ENCODE peak calls at places on chromosome 5, in seven cellular contexts. One of them, this sample, is unnamed.
A peak's percentile ranks its signal among the peaks of the same experiment; 100 is the strongest.

GRCh38 chr5:122182491-122182921 is 53.2 kb downstream of the ZNF474 start:
- DNase-seq in GM12891: no peak
- DNase-seq in H1: no peak
- DNase-seq in SK-N-SH: no peak
- DNase-seq in HepG2: no peak
- DNase-seq in K562: no peak
- DNase-seq in GM12878: no peak
- DNase-seq in this sample: no peak

GRCh38 chr5:9046756-9047481 is 499.0 kb downstream of the SEMA5A start:
- DNase-seq in GM12891: no peak
- DNase-seq in H1: no peak
- DNase-seq in SK-N-SH: no peak
- DNase-seq in HepG2: no peak
- DNase-seq in K562: no peak
- DNase-seq in GM12878: no peak
- DNase-seq in this sample: no peak

GRCh38 chr5:76443399-76443798 is 40.3 kb downstream of the IQGAP2 start:
- DNase-seq in GM12891: no peak
- DNase-seq in H1: no peak
- DNase-seq in SK-N-SH: no peak
- DNase-seq in HepG2: no peak
- DNase-seq in K562: no peak
- DNase-seq in GM12878: no peak
- DNase-seq in this sample: no peak

GRCh38 chr5:87576867-87577266 is 164.1 kb upstream of the CCNH start:
- DNase-seq in GM12891: no peak
- DNase-seq in H1: no peak
- DNase-seq in SK-N-SH: no peak
- DNase-seq in HepG2: no peak
- DNase-seq in K562: no peak
- DNase-seq in GM12878: no peak
- DNase-seq in this sample: no peak

GRCh38 chr5:77218263-77218662 is 7.8 kb downstream of the PDE8B start:
- DNase-seq in GM12891: no peak
- DNase-seq in H1: no peak
- DNase-seq in SK-N-SH: peak; percentile 47
- DNase-seq in HepG2: no peak
- DNase-seq in K562: no peak
- DNase-seq in GM12878: no peak
- DNase-seq in this sample: no peak

GRCh38 chr5:93967923-93968322 is 226.5 kb upstream of the POU5F2 start:
- DNase-seq in GM12891: no peak
- DNase-seq in H1: no peak
- DNase-seq in SK-N-SH: no peak
- DNase-seq in HepG2: no peak
- DNase-seq in K562: no peak
- DNase-seq in GM12878: no peak
- DNase-seq in this sample: no peak

GRCh38 chr5:66863343-66864170 is 267.4 kb downstream of the MAST4 start:
- DNase-seq in GM12891: no peak
- DNase-seq in H1: no peak
- DNase-seq in SK-N-SH: no peak
- DNase-seq in HepG2: no peak
- DNase-seq in K562: no peak
- DNase-seq in GM12878: no peak
- DNase-seq in this sample: no peak

GRCh38 chr5:122291000-122291592 is 20.9 kb upstream of the SNCAIP start:
- DNase-seq in GM12891: no peak
- DNase-seq in H1: no peak
- DNase-seq in SK-N-SH: no peak
- DNase-seq in HepG2: no peak
- DNase-seq in K562: no peak
- DNase-seq in GM12878: no peak
- DNase-seq in this sample: no peak

GRCh38 chr5:17148481-17148880 is 69.0 kb upstream of the BASP1 start:
- DNase-seq in GM12891: no peak
- DNase-seq in H1: no peak
- DNase-seq in SK-N-SH: no peak
- DNase-seq in HepG2: no peak
- DNase-seq in K562: no peak
- DNase-seq in GM12878: no peak
- DNase-seq in this sample: no peak

GRCh38 chr5:59600998-59601397 is 292.5 kb downstream of the PDE4D start:
- DNase-seq in GM12891: no peak
- DNase-seq in H1: no peak
- DNase-seq in SK-N-SH: no peak
- DNase-seq in HepG2: no peak
- DNase-seq in K562: no peak
- DNase-seq in GM12878: no peak
- DNase-seq in this sample: no peak

GRCh38 chr5:43038523-43038989 is 1.6 kb downstream of the ANXA2R start:
- DNase-seq in GM12891: no peak
- DNase-seq in H1: no peak
- DNase-seq in SK-N-SH: no peak
- DNase-seq in HepG2: no peak
- DNase-seq in K562: no peak
- DNase-seq in GM12878: no peak
- DNase-seq in this sample: no peak

GRCh38 chr5:95733100-95733499 is 2.0 kb downstream of the RHOBTB3 start:
- DNase-seq in GM12891: no peak
- DNase-seq in H1: no peak
- DNase-seq in SK-N-SH: no peak
- DNase-seq in HepG2: no peak
- DNase-seq in K562: no peak
- DNase-seq in GM12878: no peak
- DNase-seq in this sample: no peak

GRCh38 chr5:12636209-12636608 is 732.0 kb upstream of the CTNND2 start:
- DNase-seq in GM12891: no peak
- DNase-seq in H1: no peak
- DNase-seq in SK-N-SH: no peak
- DNase-seq in HepG2: no peak
- DNase-seq in K562: no peak
- DNase-seq in GM12878: no peak
- DNase-seq in this sample: no peak

GRCh38 chr5:144191461-144191860 is 20.8 kb downstream of the KCTD16 start:
- DNase-seq in GM12891: no peak
- DNase-seq in H1: no peak
- DNase-seq in SK-N-SH: no peak
- DNase-seq in HepG2: no peak
- DNase-seq in K562: no peak
- DNase-seq in GM12878: no peak
- DNase-seq in this sample: no peak

GRCh38 chr5:95973793-95974325 is 12.2 kb upstream of the ELL2 start:
- DNase-seq in GM12891: no peak
- DNase-seq in H1: no peak
- DNase-seq in SK-N-SH: no peak
- DNase-seq in HepG2: no peak
- DNase-seq in K562: peak; percentile 62
- DNase-seq in GM12878: peak; percentile 87
- DNase-seq in this sample: no peak

GRCh38 chr5:147245381-147246055 is 10.7 kb downstream of the STK32A start:
- DNase-seq in GM12891: no peak
- DNase-seq in H1: no peak
- DNase-seq in SK-N-SH: no peak
- DNase-seq in HepG2: no peak
- DNase-seq in K562: no peak
- DNase-seq in GM12878: no peak
- DNase-seq in this sample: no peak

GRCh38 chr5:147939431-147940114 is 33.2 kb upstream of the C5orf46 start:
- DNase-seq in GM12891: no peak
- DNase-seq in H1: no peak
- DNase-seq in SK-N-SH: no peak
- DNase-seq in HepG2: no peak
- DNase-seq in K562: no peak
- DNase-seq in GM12878: no peak
- DNase-seq in this sample: no peak

GRCh38 chr5:1882337-1883119 is at the start of gene IRX4:
- DNase-seq in GM12891: no peak
- DNase-seq in H1: no peak
- DNase-seq in SK-N-SH: peak; percentile 50
- DNase-seq in HepG2: no peak
- DNase-seq in K562: no peak
- DNase-seq in GM12878: no peak
- DNase-seq in this sample: no peak

GRCh38 chr5:113170707-113171106 is 194.1 kb downstream of the DCP2 start:
- DNase-seq in GM12891: no peak
- DNase-seq in H1: no peak
- DNase-seq in SK-N-SH: no peak
- DNase-seq in HepG2: no peak
- DNase-seq in K562: no peak
- DNase-seq in GM12878: no peak
- DNase-seq in this sample: no peak

GRCh38 chr5:79694652-79695051 is 5.0 kb downstream of the CMYA5 start:
- DNase-seq in GM12891: no peak
- DNase-seq in H1: no peak
- DNase-seq in SK-N-SH: no peak
- DNase-seq in HepG2: no peak
- DNase-seq in K562: peak; percentile 17
- DNase-seq in GM12878: no peak
- DNase-seq in this sample: no peak

GRCh38 chr5:32355694-32356093 is 43.0 kb upstream of the MTMR12 start:
- DNase-seq in GM12891: no peak
- DNase-seq in H1: no peak
- DNase-seq in SK-N-SH: no peak
- DNase-seq in HepG2: no peak
- DNase-seq in K562: no peak
- DNase-seq in GM12878: no peak
- DNase-seq in this sample: no peak

GRCh38 chr5:150562832-150563231 is 54.9 kb downstream of the NDST1 start:
- DNase-seq in GM12891: no peak
- DNase-seq in H1: no peak
- DNase-seq in SK-N-SH: no peak
- DNase-seq in HepG2: peak; percentile 47
- DNase-seq in K562: no peak
- DNase-seq in GM12878: peak; percentile 27
- DNase-seq in this sample: no peak

GRCh38 chr5:101364469-101364868 is 461.4 kb upstream of the ST8SIA4 start:
- DNase-seq in GM12891: no peak
- DNase-seq in H1: no peak
- DNase-seq in SK-N-SH: no peak
- DNase-seq in HepG2: no peak
- DNase-seq in K562: no peak
- DNase-seq in GM12878: no peak
- DNase-seq in this sample: no peak

GRCh38 chr5:18745591-18745987 is 1111.3 kb downstream of the TAF11L14 start:
- DNase-seq in GM12891: no peak
- DNase-seq in H1: no peak
- DNase-seq in SK-N-SH: no peak
- DNase-seq in HepG2: peak; percentile 0
- DNase-seq in K562: no peak
- DNase-seq in GM12878: no peak
- DNase-seq in this sample: no peak

DNA sequence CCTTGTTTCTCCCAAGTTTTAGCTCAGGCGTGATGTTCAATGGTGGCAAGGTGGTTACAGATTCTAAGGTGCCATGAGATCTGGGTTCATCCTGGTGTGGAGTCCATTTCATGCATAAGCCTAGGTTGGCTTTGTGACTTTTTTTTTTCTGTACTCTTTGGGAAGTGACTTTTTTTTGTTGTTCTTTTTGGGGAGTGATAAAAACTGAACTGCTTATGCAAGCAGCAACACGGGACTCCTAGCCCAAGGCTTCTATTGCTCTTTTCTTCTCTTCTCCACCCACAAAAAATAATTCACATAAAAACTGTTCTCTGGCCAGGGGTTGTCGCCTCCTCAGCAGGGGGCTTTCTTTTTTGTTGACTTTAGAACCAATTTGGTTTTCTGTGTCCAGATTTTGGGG is 15.4 kb downstream of the STC2 start:
- DNase-seq in GM12891: no peak
- DNase-seq in H1: no peak
- DNase-seq in SK-N-SH: no peak
- DNase-seq in HepG2: no peak
- DNase-seq in K562: no peak
- DNase-seq in GM12878: no peak
- DNase-seq in this sample: no peak
- TF ChIP-seq TAF1 in GM12891: no peak
- TF ChIP-seq TAF1 in H1: no peak
- TF ChIP-seq TAF1 in SK-N-SH: no peak
- TF ChIP-seq TAF1 in HepG2: no peak
- TF ChIP-seq TAF1 in K562: no peak
- TF ChIP-seq TAF1 in GM12878: no peak
- TF ChIP-seq TAF1 in this sample: no peak

GRCh38 chr5:103262422-103262871 is 3.9 kb downstream of the MACIR start:
- DNase-seq in GM12891: no peak
- DNase-seq in H1: no peak
- DNase-seq in SK-N-SH: no peak
- DNase-seq in HepG2: no peak
- DNase-seq in K562: no peak
- DNase-seq in GM12878: no peak
- DNase-seq in this sample: no peak
- TF ChIP-seq TAF1 in GM12891: no peak
- TF ChIP-seq TAF1 in H1: no peak
- TF ChIP-seq TAF1 in SK-N-SH: no peak
- TF ChIP-seq TAF1 in HepG2: no peak
- TF ChIP-seq TAF1 in K562: no peak
- TF ChIP-seq TAF1 in GM12878: no peak
- TF ChIP-seq TAF1 in this sample: no peak

GRCh38 chr5:137718611-137719010 is 17.3 kb downstream of the KLHL3 start:
- DNase-seq in GM12891: no peak
- DNase-seq in H1: no peak
- DNase-seq in SK-N-SH: no peak
- DNase-seq in HepG2: no peak
- DNase-seq in K562: no peak
- DNase-seq in GM12878: no peak
- DNase-seq in this sample: no peak
- TF ChIP-seq TAF1 in GM12891: no peak
- TF ChIP-seq TAF1 in H1: no peak
- TF ChIP-seq TAF1 in SK-N-SH: no peak
- TF ChIP-seq TAF1 in HepG2: no peak
- TF ChIP-seq TAF1 in K562: no peak
- TF ChIP-seq TAF1 in GM12878: no peak
- TF ChIP-seq TAF1 in this sample: no peak

DNA sequence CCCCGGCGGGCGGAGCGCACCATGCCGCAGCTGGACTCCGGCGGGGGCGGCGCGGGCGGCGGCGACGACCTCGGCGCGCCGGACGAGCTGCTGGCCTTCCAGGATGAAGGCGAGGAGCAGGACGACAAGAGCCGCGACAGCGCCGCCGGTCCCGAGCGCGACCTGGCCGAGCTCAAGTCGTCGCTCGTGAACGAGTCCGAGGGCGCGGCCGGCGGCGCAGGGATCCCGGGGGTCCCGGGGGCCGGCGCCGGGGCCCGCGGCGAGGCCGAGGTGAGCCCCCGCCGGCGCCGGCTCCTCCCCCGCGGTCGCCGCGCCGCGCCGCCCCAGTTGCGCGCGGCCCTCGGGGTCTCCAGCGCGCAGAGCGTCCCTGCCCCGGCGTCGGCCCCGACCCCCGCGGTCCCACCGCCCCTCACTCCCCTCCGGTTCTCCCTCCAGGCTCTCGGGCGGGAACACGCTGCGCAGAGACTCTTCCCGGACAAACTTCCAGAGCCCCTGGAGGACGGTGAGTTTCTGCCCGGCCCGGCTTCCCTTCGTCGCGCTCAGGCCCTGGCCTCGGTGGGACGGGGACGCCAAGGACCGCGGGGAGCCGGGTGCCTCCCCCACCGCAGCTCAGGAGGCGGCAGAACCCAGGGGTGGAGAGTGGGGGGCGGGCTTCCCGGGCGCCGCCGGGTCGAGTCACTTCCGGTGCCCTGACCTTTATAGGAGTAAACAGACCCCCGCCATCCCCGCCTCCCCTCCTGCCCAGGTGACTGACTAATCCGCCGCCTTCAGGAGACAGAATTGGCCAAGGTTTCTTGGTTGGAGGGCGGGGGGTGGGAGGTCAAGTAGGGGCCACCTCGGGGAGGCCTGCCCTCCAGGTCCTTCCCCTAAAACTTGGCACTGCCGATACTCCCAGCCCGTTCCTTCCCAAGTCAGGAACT is 665 bp downstream of the TCF7 start:
- DNase-seq in GM12891: no peak
- DNase-seq in H1: no peak
- DNase-seq in SK-N-SH: peak; percentile 84
- DNase-seq in HepG2: peak; percentile 32
- DNase-seq in K562: peak; percentile 74
- DNase-seq in GM12878: no peak
- DNase-seq in this sample: peak; percentile 54
- TF ChIP-seq TAF1 in GM12891: no peak
- TF ChIP-seq TAF1 in H1: no peak
- TF ChIP-seq TAF1 in SK-N-SH: no peak
- TF ChIP-seq TAF1 in HepG2: no peak
- TF ChIP-seq TAF1 in K562: no peak
- TF ChIP-seq TAF1 in GM12878: no peak
- TF ChIP-seq TAF1 in this sample: no peak

This sample was measured in GM12892.